ENCODE peak calls at places on chromosomes 4 and X, in seven cellular contexts. U is body of pancreas; W is endodermal cell; V is CD8-positive, alpha-beta memory T cell; F is hepatocyte; G is heart left ventricle; J is IMR-90. Q is an unnamed sample.

GRCh38 chr4:98626350-98626749 is 32.1 kb downstream of the TSPAN5 start:
- DNase-seq in U (no peak), W (peak), V (no peak), F (peak), G (no peak), J (peak), Q (no peak)

GRCh38 chr4:56783986-56784385 is 37.5 kb downstream of the SPINK2 start:
- DNase-seq in U (no peak), W (peak), V (no peak), F (no peak), G (no peak), J (no peak), Q (no peak)

GRCh38 chr4:57157611-57158137 is 47.5 kb upstream of the IGFBP7 start:
- DNase-seq in U (no peak), W (no peak), V (no peak), F (no peak), G (no peak), J (no peak), Q (no peak)

GRCh38 chrX:3960952-3961351 is 247.5 kb upstream of the PRKX start:
- DNase-seq in U (no peak), W (no peak), V (no peak), F (no peak), G (no peak), J (no peak), Q (no peak)

GRCh38 chrX:37684918-37685317 is 673 bp upstream of the XK start:
- DNase-seq in U (no peak), W (no peak), V (no peak), F (no peak), G (no peak), J (no peak), Q (no peak)

GRCh38 chr4:55547461-55547770 is 707 bp upstream of the CLOCK start:
- DNase-seq in U (no peak), W (no peak), V (no peak), F (peak), G (peak), J (no peak), Q (no peak)

GRCh38 chr4:10034136-10034535 is 12.8 kb upstream of the SLC2A9 start:
- DNase-seq in U (no peak), W (peak), V (no peak), F (no peak), G (no peak), J (no peak), Q (no peak)

GRCh38 chr4:97150966-97151365 is 992.3 kb downstream of the STPG2 start:
- DNase-seq in U (no peak), W (no peak), V (no peak), F (no peak), G (no peak), J (no peak), Q (no peak)

GRCh38 chr4:109472343-109472761 is 38.7 kb downstream of the SEC24B start:
- DNase-seq in U (no peak), W (no peak), V (no peak), F (no peak), G (no peak), J (peak), Q (no peak)

GRCh38 chrX:9977642-9978041 is 10.5 kb downstream of the CLDN34 start:
- DNase-seq in U (no peak), W (no peak), V (no peak), F (peak), G (no peak), J (no peak), Q (no peak)

GRCh38 chr4:184268574-184269160 is 51.0 kb upstream of the ENPP6 start:
- DNase-seq in U (no peak), W (peak), V (no peak), F (no peak), G (no peak), J (no peak), Q (no peak)

GRCh38 chrX:140503714-140504351 is 1.0 kb downstream of the SOX3 start:
- DNase-seq in U (peak), W (peak), V (no peak), F (peak), G (no peak), J (peak), Q (peak)

GRCh38 chrX:30950391-30950790 is 61.3 kb upstream of the TAB3 start:
- DNase-seq in U (no peak), W (no peak), V (no peak), F (no peak), G (no peak), J (no peak), Q (no peak)

GRCh38 chr4:36138221-36138620 is 106.1 kb downstream of the ARAP2 start:
- DNase-seq in U (no peak), W (no peak), V (no peak), F (no peak), G (no peak), J (peak), Q (no peak)

GRCh38 chr4:98482847-98483806 is 175.3 kb downstream of the TSPAN5 start:
- DNase-seq in U (no peak), W (no peak), V (no peak), F (no peak), G (no peak), J (peak), Q (no peak)

GRCh38 chr4:25347473-25347872 is 29.6 kb upstream of the ANAPC4 start:
- DNase-seq in U (no peak), W (no peak), V (no peak), F (no peak), G (no peak), J (no peak), Q (no peak)

GRCh38 chr4:76301068-76301774 is 5.3 kb upstream of the STBD1 start:
- DNase-seq in U (peak), W (no peak), V (no peak), F (peak), G (no peak), J (peak), Q (no peak)

GRCh38 chr4:8419222-8420041 is 21.1 kb downstream of the ACOX3 start:
- DNase-seq in U (no peak), W (no peak), V (no peak), F (no peak), G (no peak), J (peak), Q (no peak)

GRCh38 chr4:150387983-150388382 is 194.0 kb upstream of the MAB21L2 start:
- DNase-seq in U (no peak), W (no peak), V (no peak), F (no peak), G (no peak), J (no peak), Q (no peak)

GRCh38 chr4:86717651-86718050 is 123.5 kb downstream of the PTPN13 start:
- DNase-seq in U (no peak), W (no peak), V (no peak), F (no peak), G (no peak), J (no peak), Q (no peak)

GRCh38 chrX:112834016-112834855 is 6.4 kb downstream of the AMOT start:
- DNase-seq in U (no peak), W (no peak), V (no peak), F (peak), G (no peak), J (peak), Q (no peak)

GRCh38 chr4:85787133-85787532 is 312.2 kb downstream of the ARHGAP24 start:
- DNase-seq in U (no peak), W (no peak), V (no peak), F (peak), G (no peak), J (peak), Q (no peak)

GRCh38 chr4:26937136-26937535 is 76.5 kb downstream of the STIM2 start:
- DNase-seq in U (no peak), W (no peak), V (no peak), F (no peak), G (no peak), J (no peak), Q (no peak)

GRCh38 chrX:152992120-152992519 is 1.8 kb downstream of the PNMA5 start:
- DNase-seq in U (no peak), W (no peak), V (no peak), F (no peak), G (no peak), J (no peak), Q (no peak)

GRCh38 chr4:44448548-44449443 is at the start of gene KCTD8:
- DNase-seq in U (peak), W (peak), V (peak), F (peak), G (peak), J (peak), Q (peak)
- H3K27ac ChIP-seq in U (peak), W (peak), V (no peak), F (peak), G (peak), J (no peak), Q (peak)

GRCh38 chr4:83212041-83212851 is 72.4 kb downstream of the COQ2 start:
- DNase-seq in U (peak), W (no peak), V (peak), F (peak), G (no peak), J (no peak), Q (no peak)
- H3K27ac ChIP-seq in U (no peak), W (no peak), V (peak), F (peak), G (no peak), J (no peak), Q (no peak)

DNA sequence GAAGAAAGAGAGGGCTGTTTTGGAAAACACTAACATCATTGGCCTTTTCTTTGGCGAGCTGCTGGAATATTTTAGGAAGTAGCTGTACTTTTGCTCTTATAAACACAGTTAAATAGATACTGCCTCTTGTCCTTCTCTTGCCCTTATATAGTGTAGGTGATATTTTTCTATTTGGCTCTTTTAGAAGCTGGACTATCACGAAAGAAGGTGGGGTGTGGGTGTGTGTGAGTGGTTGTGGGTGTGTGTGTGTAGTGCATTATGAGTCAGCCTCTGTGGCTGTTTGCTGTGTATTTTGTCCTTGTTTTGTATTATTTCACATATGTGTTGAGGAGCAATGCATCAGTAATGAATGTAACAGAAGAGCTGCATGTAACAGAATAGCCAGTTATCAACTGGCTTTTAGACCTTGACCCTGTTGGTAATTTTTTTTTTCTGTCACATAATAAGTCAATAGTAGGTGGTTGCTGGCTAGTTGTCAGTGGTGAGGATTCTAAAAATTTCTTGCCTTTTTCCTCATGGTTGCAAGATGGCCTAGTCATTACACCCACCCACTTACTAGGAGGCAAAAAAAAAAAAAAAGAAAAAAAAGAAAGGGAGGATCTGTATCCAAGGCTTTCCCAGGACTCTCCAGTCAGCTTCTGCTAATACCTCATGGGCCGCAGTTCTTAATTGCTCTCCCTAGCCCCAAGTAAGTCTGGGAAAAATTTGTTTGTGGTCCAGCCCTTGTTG is 23.8 kb downstream of the ARHGAP10 start:
- DNase-seq in U (no peak), W (no peak), V (no peak), F (no peak), G (no peak), J (peak), Q (no peak)
- H3K27ac ChIP-seq in U (no peak), W (no peak), V (no peak), F (peak), G (peak), J (peak), Q (no peak)

GRCh38 chr4:103011378-103012025 is 8.0 kb downstream of the SLC9B1 start:
- DNase-seq in U (peak), W (peak), V (no peak), F (peak), G (no peak), J (peak), Q (no peak)
- H3K27ac ChIP-seq in U (peak), W (no peak), V (no peak), F (no peak), G (no peak), J (no peak), Q (no peak)

GRCh38 chrX:45011597-45011996 is 138.6 kb downstream of the KDM6A start:
- DNase-seq in U (no peak), W (no peak), V (no peak), F (no peak), G (no peak), J (no peak), Q (no peak)
- H3K27ac ChIP-seq in U (no peak), W (no peak), V (no peak), F (no peak), G (no peak), J (no peak), Q (no peak)

DNA sequence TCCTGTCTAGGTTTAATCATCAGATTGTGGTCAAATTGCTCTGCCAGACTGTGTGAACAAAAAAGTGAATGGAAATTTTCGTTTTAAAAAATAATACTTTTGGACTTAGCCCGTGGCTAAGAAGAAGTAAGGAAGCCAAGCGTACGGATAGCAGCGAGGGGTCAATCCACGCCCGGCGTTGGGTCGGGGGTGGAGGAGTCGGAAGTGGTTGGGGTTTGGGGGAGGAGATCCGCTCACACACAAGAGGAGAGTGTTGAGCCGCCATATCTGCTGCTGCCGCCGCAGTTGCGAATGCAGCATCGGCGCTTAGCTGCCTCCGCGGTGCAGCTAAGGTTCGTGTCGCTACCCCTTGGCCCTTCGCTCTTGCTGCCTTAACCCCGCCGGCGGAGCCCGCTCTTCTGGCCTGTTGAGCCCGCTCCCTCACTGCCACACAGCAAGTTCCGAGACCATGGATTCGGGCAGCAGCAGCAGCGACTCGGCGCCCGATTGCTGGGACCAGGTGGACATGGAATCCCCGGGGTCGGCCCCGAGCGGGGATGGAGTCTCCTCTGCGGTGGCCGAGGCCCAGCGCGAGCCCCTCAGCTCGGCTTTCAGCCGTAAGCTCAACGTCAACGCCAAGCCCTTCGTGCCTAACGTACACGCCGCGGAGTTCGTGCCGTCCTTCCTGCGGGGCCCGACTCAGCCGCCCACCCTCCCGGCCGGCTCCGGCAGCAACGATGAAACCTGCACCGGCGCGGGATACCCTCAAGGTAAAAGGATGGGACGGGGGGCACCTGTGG is at the start of gene GSPT2:
- DNase-seq in U (peak), W (peak), V (peak), F (peak), G (peak), J (peak), Q (peak)
- H3K27ac ChIP-seq in U (peak), W (peak), V (peak), F (peak), G (peak), J (peak), Q (no peak)

GRCh38 chrX:1500701-1501624 is 36.0 kb downstream of the P2RY8 start:
- DNase-seq in U (no peak), W (no peak), V (no peak), F (no peak), G (no peak), J (no peak), Q (no peak)

GRCh38 chrX:1506916-1507315 is 30.1 kb downstream of the P2RY8 start:
- DNase-seq in U (no peak), W (no peak), V (no peak), F (no peak), G (no peak), J (no peak), Q (no peak)

GRCh38 chrX:1507511-1508463 is 29.2 kb downstream of the P2RY8 start:
- DNase-seq in U (peak), W (no peak), V (peak), F (no peak), G (no peak), J (no peak), Q (no peak)

GRCh38 chrX:1502853-1503252 is 34.1 kb downstream of the P2RY8 start:
- DNase-seq in U (no peak), W (no peak), V (no peak), F (no peak), G (no peak), J (no peak), Q (no peak)

GRCh38 chrX:1502241-1502640 is 34.7 kb downstream of the P2RY8 start:
- DNase-seq in U (no peak), W (no peak), V (no peak), F (no peak), G (no peak), J (no peak), Q (no peak)
- H3K27ac ChIP-seq in U (no peak), W (no peak), V (peak), F (no peak), G (peak), J (no peak), Q (no peak)

GRCh38 chr4:15507679-15508078 is 38.0 kb downstream of the CC2D2A start:
- DNase-seq in U (no peak), W (no peak), V (no peak), F (no peak), G (no peak), J (no peak), Q (no peak)

GRCh38 chr4:15504041-15504440 is 34.4 kb downstream of the CC2D2A start:
- DNase-seq in U (no peak), W (no peak), V (no peak), F (no peak), G (no peak), J (peak), Q (no peak)

GRCh38 chr4:15501941-15502340 is 32.3 kb downstream of the CC2D2A start:
- DNase-seq in U (no peak), W (no peak), V (no peak), F (no peak), G (no peak), J (no peak), Q (no peak)

GRCh38 chr4:15500721-15501120 is 31.0 kb downstream of the CC2D2A start:
- DNase-seq in U (no peak), W (no peak), V (no peak), F (no peak), G (no peak), J (no peak), Q (no peak)

GRCh38 chr4:15506464-15506863 is 36.8 kb downstream of the CC2D2A start:
- DNase-seq in U (no peak), W (no peak), V (no peak), F (no peak), G (no peak), J (peak), Q (no peak)
- H3K27ac ChIP-seq in U (no peak), W (no peak), V (no peak), F (no peak), G (no peak), J (no peak), Q (no peak)

GRCh38 chr4:168643083-168643795 is 146.4 kb downstream of the PALLD start:
- DNase-seq in U (no peak), W (no peak), V (no peak), F (no peak), G (no peak), J (no peak), Q (no peak)
- H3K27ac ChIP-seq in U (no peak), W (no peak), V (no peak), F (peak), G (peak), J (no peak), Q (no peak)

Q was measured in substantia nigra.